ENCODE peak calls at places on chromosomes 5 and 9, in seven cellular contexts. H is neural progenitor cell, M is AG10803, D is GM12865, P is upper lobe of right lung, A is IMR-90, N is astrocyte of the cerebellum. Z is an unnamed sample.

GRCh38 chr5:38404667-38405276 is 146.4 kb downstream of the EGFLAM start:
- DNase-seq in N (no peak), H (peak; percentile 58), D (peak; percentile 6), P (no peak), M (no peak), A (no peak), Z (no peak)

GRCh38 chr5:136192015-136192525 is 892 bp downstream of the SMIM32 start:
- DNase-seq in N (no peak), H (peak; percentile 33), P (peak; percentile 61), A (no peak), M (peak; percentile 5), D (no peak), Z (no peak)

GRCh38 chr9:95506692-95507455 is 9.9 kb downstream of the PTCH1 start:
- DNase-seq in M (peak; percentile 68), P (peak; percentile 73), D (peak; percentile 50), H (peak; percentile 68), N (no peak), A (peak; percentile 58), Z (peak; percentile 46)

GRCh38 chr5:134590992-134591659 is 41.5 kb downstream of the SAR1B start:
- DNase-seq in N (no peak), H (no peak), M (no peak), P (no peak), D (peak; percentile 51), A (no peak), Z (no peak)

GRCh38 chr9:19239955-19240354 is 9.5 kb downstream of the DENND4C start:
- DNase-seq in M (no peak), A (peak; percentile 25), P (no peak), H (no peak), N (no peak), D (no peak), Z (no peak)

GRCh38 chr5:113678924-113679575 is 165.6 kb downstream of the YTHDC2 start:
- DNase-seq in M (peak; percentile 34), D (peak; percentile 47), N (peak; percentile 11), A (peak; percentile 36), H (peak; percentile 77), P (no peak), Z (peak; percentile 23)

GRCh38 chr9:18942801-18943200 is 90.2 kb downstream of the SAXO1 start:
- DNase-seq in H (no peak), M (no peak), D (no peak), N (no peak), P (no peak), A (no peak), Z (no peak)

GRCh38 chr5:28807230-28807629 is 1768.8 kb upstream of the CDH9 start:
- DNase-seq in A (no peak), N (no peak), P (no peak), D (no peak), H (no peak), M (no peak), Z (peak; percentile 22)

GRCh38 chr9:132412089-132412488 is 2.1 kb downstream of the CFAP77 start:
- DNase-seq in P (no peak), D (peak; percentile 16), N (no peak), M (no peak), H (peak; percentile 79), A (no peak), Z (peak; percentile 9)

GRCh38 chr9:116059466-116059865 is 94.1 kb upstream of the PAPPA start:
- DNase-seq in A (no peak), D (no peak), P (no peak), M (peak; percentile 28), N (no peak), H (no peak), Z (no peak)

GRCh38 chr5:82019342-82020138 is 47.7 kb downstream of the ATG10 start:
- DNase-seq in P (no peak), A (no peak), H (peak; percentile 8), M (no peak), N (no peak), D (no peak), Z (no peak)

GRCh38 chr9:72986522-72987116 is 33.8 kb upstream of the ALDH1A1 start:
- DNase-seq in H (no peak), D (no peak), M (no peak), A (no peak), P (no peak), N (no peak), Z (no peak)

GRCh38 chr5:56255521-56255920 is 22.4 kb upstream of the ANKRD55 start:
- DNase-seq in A (no peak), D (no peak), M (no peak), P (no peak), N (no peak), H (no peak), Z (no peak)
- H3K4me3 ChIP-seq in A (no peak overlapping the region), D (no peak overlapping the region), M (no peak overlapping the region), P (no peak overlapping the region), N (no peak overlapping the region), H (no peak overlapping the region), Z (no peak overlapping the region)

GRCh38 chr9:27771803-27772545 is 198.7 kb upstream of the C9orf72 start:
- DNase-seq in N (no peak), A (no peak), D (no peak), M (no peak), P (no peak), H (peak; percentile 37), Z (peak; percentile 74)
- H3K4me3 ChIP-seq in N (no peak overlapping the region), A (no peak overlapping the region), D (no peak overlapping the region), M (no peak overlapping the region), P (no peak overlapping the region), H (no peak overlapping the region), Z (no peak overlapping the region)

GRCh38 chr5:137856916-137857862 is 10.5 kb upstream of the MYOT start:
- DNase-seq in A (no peak), H (no peak), N (no peak), M (no peak), P (no peak), D (peak; percentile 55), Z (no peak)
- H3K4me3 ChIP-seq in A (no peak overlapping the region), H (no peak overlapping the region), N (no peak overlapping the region), M (no peak overlapping the region), P (no peak overlapping the region), D (no peak overlapping the region), Z (no peak overlapping the region)

DNA sequence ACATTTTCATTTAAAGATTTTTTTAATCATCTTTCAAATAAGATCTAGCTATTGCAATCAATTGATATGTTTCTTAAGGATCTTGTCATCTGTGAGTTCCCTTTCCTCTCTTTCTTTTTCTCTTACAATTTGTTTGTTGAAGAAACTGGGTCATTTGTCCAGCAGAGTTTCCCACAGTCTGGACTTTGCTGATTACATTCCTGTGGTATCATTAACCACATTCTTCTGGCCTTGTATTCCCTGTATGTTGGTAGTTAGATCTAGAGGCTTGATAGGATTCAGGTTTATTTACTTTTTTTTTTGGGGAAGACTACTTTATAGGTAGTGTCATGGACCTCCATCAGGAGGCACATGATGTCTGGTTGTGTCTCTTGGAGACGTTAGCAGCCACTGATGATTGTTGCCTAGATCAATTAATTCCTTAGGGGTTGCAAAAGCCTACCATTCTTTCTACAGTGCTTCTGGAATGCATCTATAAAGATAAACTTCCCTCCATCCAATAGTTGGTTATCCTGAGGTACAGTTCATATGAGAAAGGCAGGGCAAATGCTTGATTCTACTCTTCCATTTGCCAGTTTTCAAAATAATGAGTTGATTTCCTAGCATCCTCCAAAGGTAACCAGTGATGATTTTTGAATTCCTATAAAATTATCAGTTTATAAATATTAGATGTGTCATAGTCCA is 14.3 kb downstream of the PDE8B start:
- DNase-seq in A (peak; percentile 68), N (peak; percentile 48), D (no peak), H (no peak), P (no peak), M (peak; percentile 47), Z (peak; percentile 68)
- H3K4me3 ChIP-seq in A (no peak overlapping the region), N (no peak overlapping the region), D (no peak overlapping the region), H (no peak overlapping the region), P (no peak overlapping the region), M (no peak overlapping the region), Z (no peak overlapping the region)

GRCh38 chr9:37650299-37650872 is 368 bp upstream of the FRMPD1 start:
- DNase-seq in N (no peak), D (no peak), P (no peak), A (no peak), H (peak; percentile 5), M (no peak), Z (no peak)
- H3K4me3 ChIP-seq in N (peak overlapping the region; percentile 22), D (no peak overlapping the region), P (peak overlapping the region; percentile 19), A (peak overlapping the region; percentile 68), H (peak overlapping the region; percentile 42), M (no peak overlapping the region), Z (no peak overlapping the region)

DNA sequence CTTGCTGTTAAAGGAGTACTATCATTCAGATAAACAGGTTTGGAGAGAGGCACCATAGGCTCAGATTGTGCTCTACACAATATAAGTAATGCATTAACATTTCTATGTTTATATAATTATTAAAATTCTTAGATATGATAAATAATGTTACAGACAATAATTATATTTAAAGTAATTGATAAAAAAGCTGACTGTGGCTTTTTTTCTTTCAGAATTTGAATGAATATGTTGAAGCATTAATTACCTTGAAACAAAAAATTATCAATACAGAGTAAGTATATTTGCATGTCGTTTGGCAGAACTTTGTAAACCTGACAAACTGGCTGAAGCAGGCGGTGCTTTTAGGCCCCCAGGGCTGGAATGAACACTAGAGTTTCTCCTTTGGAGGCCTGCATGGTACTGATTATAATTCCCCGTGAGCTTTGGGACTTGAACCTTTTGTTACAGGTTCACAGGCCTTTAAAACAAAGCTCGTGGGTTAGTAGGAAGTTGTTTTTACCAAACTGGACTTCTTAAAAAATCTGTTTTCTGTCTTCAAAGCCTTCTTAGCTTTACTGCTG is 13.8 kb downstream of the ICE1 start:
- DNase-seq in D (no peak), N (no peak), M (no peak), H (no peak), A (no peak), P (no peak), Z (no peak)
- H3K4me3 ChIP-seq in D (no peak overlapping the region), N (no peak overlapping the region), M (no peak overlapping the region), H (no peak overlapping the region), A (no peak overlapping the region), P (no peak overlapping the region), Z (no peak overlapping the region)

GRCh38 chr5:132023258-132024116 is 12.0 kb upstream of the ACSL6 start:
- DNase-seq in H (no peak), P (no peak), M (no peak), N (no peak), D (no peak), A (no peak), Z (no peak)
- H3K4me3 ChIP-seq in H (no peak overlapping the region), P (no peak overlapping the region), M (no peak overlapping the region), N (no peak overlapping the region), D (no peak overlapping the region), A (no peak overlapping the region), Z (no peak overlapping the region)

GRCh38 chr9:135910757-135911156 is 3.4 kb upstream of the CAMSAP1 start:
- DNase-seq in P (peak; percentile 48), D (no peak), M (no peak), N (no peak), H (no peak), A (no peak), Z (no peak)
- H3K4me3 ChIP-seq in P (no peak overlapping the region), D (no peak overlapping the region), M (no peak overlapping the region), N (no peak overlapping the region), H (no peak overlapping the region), A (no peak overlapping the region), Z (no peak overlapping the region)